ENCODE peak calls at places on chromosomes 11 and 22, in six cellular contexts. K, H, I, Q, F and O are unnamed samples.

GRCh38 chr11:2418961-2419360 is 18.4 kb downstream of the TSSC4 start:
- DNase-seq in Q (no peak), K (no peak), I (no peak), F (no peak), H (no peak), O (no peak)

GRCh38 chr11:35144103-35144741 is 5.3 kb downstream of the CD44 start:
- DNase-seq in K (no peak), F (no peak), I (peak), Q (no peak), H (no peak), O (no peak)

GRCh38 chr22:36352775-36353507 is 34.8 kb downstream of the MYH9 start:
- DNase-seq in I (peak), H (no peak), Q (no peak), F (peak), K (peak), O (no peak)

GRCh38 chr22:49538006-49538405 is 289.7 kb downstream of the BRD1 start:
- DNase-seq in K (no peak), Q (no peak), F (no peak), I (no peak), H (no peak), O (no peak)

GRCh38 chr11:67027483-67027930 is 4.6 kb downstream of the SYT12 start:
- DNase-seq in K (no peak), Q (no peak), F (no peak), I (no peak), H (no peak), O (no peak)

GRCh38 chr11:112265659-112266409 is 5.2 kb upstream of the PLET1 start:
- DNase-seq in H (no peak), I (no peak), Q (no peak), F (peak), K (no peak), O (peak)

GRCh38 chr11:128759597-128759996 is 65.7 kb downstream of the FLI1 start:
- DNase-seq in F (no peak), K (no peak), Q (no peak), H (no peak), I (no peak), O (no peak)

GRCh38 chr11:43969543-43969942 is 27.1 kb downstream of the C11orf96 start:
- DNase-seq in H (no peak), K (peak), F (no peak), I (no peak), Q (no peak), O (no peak)

GRCh38 chr11:114183041-114183511 is 113.1 kb upstream of the NNMT start:
- DNase-seq in H (no peak), I (peak), K (no peak), F (no peak), Q (peak), O (peak)

GRCh38 chr11:95375451-95375850 is 144.4 kb upstream of the SESN3 start:
- DNase-seq in H (no peak), Q (no peak), F (no peak), K (no peak), I (no peak), O (no peak)

GRCh38 chr22:25781801-25782200 is 39.8 kb downstream of the MYO18B start:
- DNase-seq in I (no peak), H (no peak), F (no peak), K (no peak), Q (no peak), O (no peak)

GRCh38 chr22:27224485-27225364 is 567.3 kb downstream of the MIAT start:
- DNase-seq in F (no peak), I (no peak), K (peak), H (peak), Q (no peak), O (peak)

GRCh38 chr11:5548440-5548839 is at the start of gene OR52H1:
- DNase-seq in K (no peak), I (no peak), Q (no peak), F (no peak), H (no peak), O (no peak)

GRCh38 chr11:34827239-34827638 is 88.9 kb downstream of the APIP start:
- DNase-seq in H (no peak), Q (no peak), K (no peak), F (no peak), I (no peak), O (no peak)

GRCh38 chr11:106077609-106078517 is at the start of gene AASDHPPT:
- DNase-seq in Q (peak), I (no peak), H (peak), K (no peak), F (no peak), O (no peak)

GRCh38 chr11:74941492-74941891 is 7.4 kb downstream of the XRRA1 start:
- DNase-seq in Q (no peak), I (no peak), K (no peak), H (no peak), F (no peak), O (no peak)

GRCh38 chr11:84655729-84656128 is 971.4 kb downstream of the DLG2 start:
- DNase-seq in Q (no peak), H (no peak), I (no peak), F (no peak), K (no peak), O (no peak)

GRCh38 chr11:721347-721912 is 15.4 kb downstream of the EPS8L2 start:
- DNase-seq in K (no peak), I (no peak), Q (no peak), H (no peak), F (no peak), O (no peak)

GRCh38 chr22:37708580-37709444 is 12.0 kb downstream of the TRIOBP start:
- DNase-seq in K (peak), F (peak), H (no peak), I (no peak), Q (no peak), O (no peak)

GRCh38 chr22:38471237-38471636 is 3.3 kb downstream of the KDELR3 start:
- DNase-seq in H (no peak), I (no peak), Q (no peak), F (no peak), K (no peak), O (no peak)

GRCh38 chr11:84719935-84720577 is 907.1 kb downstream of the DLG2 start:
- DNase-seq in K (peak), I (no peak), Q (no peak), F (no peak), H (peak), O (no peak)

GRCh38 chr11:19844806-19845205 is 132.2 kb downstream of the NAV2 start:
- DNase-seq in K (no peak), Q (no peak), H (no peak), F (no peak), I (no peak), O (no peak)

GRCh38 chr11:44805596-44805995 is 78.8 kb downstream of the TSPAN18 start:
- DNase-seq in I (no peak), F (no peak), K (no peak), Q (no peak), H (no peak), O (no peak)

GRCh38 chr11:2093575-2094353 is 45.4 kb downstream of the IGF2 start:
- DNase-seq in H (no peak), Q (no peak), I (no peak), F (no peak), K (peak), O (no peak)

GRCh38 chr11:109208116-109208515 is 213.9 kb upstream of the C11orf87 start:
- DNase-seq in I (no peak), Q (no peak), H (no peak), K (no peak), F (no peak), O (no peak)

GRCh38 chr22:24695958-24696511 is 78.5 kb downstream of the PIWIL3 start:
- DNase-seq in I (no peak), H (peak), K (peak), F (no peak), Q (no peak), O (no peak)

GRCh38 chr22:40491990-40492631 is 121.7 kb downstream of the SGSM3 start:
- DNase-seq in F (peak), H (no peak), I (no peak), K (no peak), Q (no peak), O (no peak)

GRCh38 chr22:30609260-30610185 is 2.5 kb downstream of the TCN2 start:
- DNase-seq in I (peak), K (peak), H (peak), Q (no peak), F (peak), O (peak)